ENCODE peak calls at places on chromosome 21, in six cellular contexts. H is body of pancreas, E is psoas muscle, C is GM23338, A is AG10803, V is suprapubic skin. P is an unnamed sample.

GRCh38 chr21:15224346-15225086 is 159.7 kb upstream of the NRIP1 start:
- DNase-seq in H (no peak), E (no peak), C (no peak), A (peak; percentile 64), V (no peak), P (no peak)

GRCh38 chr21:45535341-45536081 is 6.7 kb downstream of the SLC19A1 start:
- DNase-seq in H (no peak), E (peak; percentile 48), C (no peak), A (no peak), V (peak; percentile 67), P (no peak)

GRCh38 chr21:22670148-22670547 is 1671.9 kb downstream of the NCAM2 start:
- DNase-seq in H (no peak), E (no peak), C (no peak), A (no peak), V (no peak), P (no peak)

GRCh38 chr21:45736042-45736704 is 92.6 kb downstream of the PCBP3 start:
- DNase-seq in H (no peak), E (no peak), C (no peak), A (no peak), V (no peak), P (no peak)

GRCh38 chr21:39834543-39834942 is 32.7 kb upstream of the PCP4 start:
- DNase-seq in H (no peak), E (no peak), C (no peak), A (no peak), V (no peak), P (no peak)

GRCh38 chr21:36320421-36321324 is 676 bp downstream of the MORC3 start:
- DNase-seq in H (peak; percentile 53), E (peak; percentile 87), C (peak; percentile 74), A (peak; percentile 66), V (peak; percentile 84), P (no peak)

GRCh38 chr21:16541366-16541765 is 811.6 kb downstream of the USP25 start:
- DNase-seq in H (no peak), E (no peak), C (no peak), A (no peak), V (no peak), P (no peak)

GRCh38 chr21:36027352-36027751 is 33.0 kb downstream of the SETD4 start:
- DNase-seq in H (no peak), E (no peak), C (no peak), A (peak; percentile 20), V (peak; percentile 28), P (no peak)

GRCh38 chr21:34112316-34113033 is 39.1 kb downstream of the MRPS6 start:
- DNase-seq in H (no peak), E (no peak), C (no peak), A (peak; percentile 31), V (no peak), P (no peak)

P was measured in stimulated activated naive B cell treated with anti-CD40 and anti-IgM and Interleukin-4, amounts not matched to agents 10 μg/mL and 1 μg/mL and 100 μg/mL, for 72 hours.